ENCODE peak calls at places on chromosomes 3 and 15, in ten cellular contexts. W is HT-29; K is NAMALWA; Q is stimulated activated CD4-positive, alpha-beta T cell treated with anti-CD3 and anti-CD28 coated beads, Interleukin-12 subunit alpha, Interleukin-12 subunit beta, amount 100 ng/mL, for 4 hours; R is left cardiac atrium; P is NCI-H2171; D is NCI-H460; U is activated naive CD4-positive, alpha-beta T cell treated with Interleukin-2 at 50 U/mL for 16 hours; H is COR-L47; L is activated T-cell treated with anti-CD3 and anti-CD28 coated beads for 24 hours. T is an unnamed sample.
A peak's percentile ranks its signal among the peaks of the same experiment; 100 is the strongest.

GRCh38 chr3:184358140-184358767 is 3.2 kb downstream of the CLCN2 start:
- DNase-seq in W (no peak), K (no peak), Q (no peak), R (no peak), P (no peak), D (no peak), U (no peak), H (no peak), L (no peak), T (no peak)

GRCh38 chr3:23830869-23831484 is 25.2 kb downstream of the UBE2E1 start:
- DNase-seq in W (no peak), K (no peak), Q (no peak), R (no peak), P (no peak), D (no peak), U (no peak), H (no peak), L (no peak), T (no peak)

GRCh38 chr3:128714887-128715496 is 11.0 kb upstream of the RAB7A start:
- DNase-seq in W (no peak), K (no peak), Q (no peak), R (no peak), P (no peak), D (no peak), U (peak; percentile 14), H (no peak), L (peak; percentile 10), T (no peak)

GRCh38 chr15:48617619-48618018 is 27.9 kb downstream of the FBN1 start:
- DNase-seq in W (no peak), K (no peak), Q (no peak), R (peak; percentile 55), P (no peak), D (no peak), U (no peak), H (no peak), L (no peak), T (no peak)

GRCh38 chr3:130759692-130760338 is 13.2 kb upstream of the PIK3R4 start:
- DNase-seq in W (peak; percentile 80), K (peak; percentile 87), Q (no peak), R (peak; percentile 29), P (peak; percentile 64), D (peak; percentile 62), U (peak; percentile 55), H (peak; percentile 45), L (peak; percentile 45), T (peak; percentile 80)

GRCh38 chr15:93897377-93897776 is 334.0 kb upstream of the MCTP2 start:
- DNase-seq in W (no peak), K (no peak), Q (no peak), R (no peak), P (no peak), D (no peak), U (no peak), H (no peak), L (no peak), T (no peak)

GRCh38 chr3:147231111-147231510 is 175.2 kb downstream of the ZIC4 start:
- DNase-seq in W (no peak), K (no peak), Q (no peak), R (no peak), P (no peak), D (no peak), U (no peak), H (no peak), L (no peak), T (no peak)

GRCh38 chr15:60328852-60329443 is 68.8 kb downstream of the ANXA2 start:
- DNase-seq in W (peak; percentile 74), K (peak; percentile 44), Q (peak; percentile 4), R (no peak), P (no peak), D (peak; percentile 17), U (peak; percentile 23), H (no peak), L (no peak), T (no peak)

GRCh38 chr15:49380912-49381311 is 42.1 kb upstream of the FGF7 start:
- DNase-seq in W (no peak), K (no peak), Q (no peak), R (no peak), P (no peak), D (no peak), U (no peak), H (no peak), L (no peak), T (no peak)

GRCh38 chr15:94972314-94972713 is 741.0 kb downstream of the MCTP2 start:
- DNase-seq in W (no peak), K (no peak), Q (no peak), R (no peak), P (no peak), D (peak; percentile 11), U (no peak), H (no peak), L (no peak), T (no peak)

GRCh38 chr15:25724899-25725298 is 138.2 kb downstream of the ATP10A start:
- DNase-seq in W (no peak), K (no peak), Q (no peak), R (no peak), P (no peak), D (no peak), U (no peak), H (no peak), L (no peak), T (no peak)

GRCh38 chr15:88954431-88955277 is 41.5 kb upstream of the MFGE8 start:
- DNase-seq in W (no peak), K (peak; percentile 15), Q (no peak), R (peak; percentile 35), P (peak; percentile 1), D (peak; percentile 3), U (no peak), H (no peak), L (no peak), T (no peak)

GRCh38 chr3:138408751-138409161 is 25.7 kb upstream of the ESYT3 start:
- DNase-seq in W (no peak), K (no peak), Q (no peak), R (no peak), P (no peak), D (no peak), U (no peak), H (no peak), L (no peak), T (no peak)